ENCODE peak calls at places on chromosomes 13 and 19, in four cellular contexts. One of them, this sample, is unnamed.

GRCh38 chr13:66402071-66402470 is 828.1 kb downstream of the PCDH9 start:
- DNase-seq in sigmoid colon: no peak
- DNase-seq in PC-3: peak
- DNase-seq in mesendoderm: no peak
- DNase-seq in this sample: no peak

GRCh38 chr13:101982903-101983302 is 418.9 kb downstream of the FGF14 start:
- DNase-seq in sigmoid colon: no peak
- DNase-seq in PC-3: no peak
- DNase-seq in mesendoderm: no peak
- DNase-seq in this sample: no peak

GRCh38 chr19:23762884-23763711 is 4.4 kb upstream of the ZNF681 start:
- DNase-seq in sigmoid colon: peak
- DNase-seq in PC-3: peak
- DNase-seq in mesendoderm: peak
- DNase-seq in this sample: peak

GRCh38 chr13:114063545-114064515 is 68.6 kb downstream of the RASA3 start:
- DNase-seq in sigmoid colon: peak
- DNase-seq in PC-3: peak
- DNase-seq in mesendoderm: no peak
- DNase-seq in this sample: no peak

GRCh38 chr13:29452773-29453574 is 142.5 kb downstream of the SLC7A1 start:
- DNase-seq in sigmoid colon: no peak
- DNase-seq in PC-3: no peak
- DNase-seq in mesendoderm: no peak
- DNase-seq in this sample: no peak

GRCh38 chr19:491146-491741 is 5.0 kb upstream of the MADCAM1 start:
- DNase-seq in sigmoid colon: no peak
- DNase-seq in PC-3: peak
- DNase-seq in mesendoderm: peak
- DNase-seq in this sample: no peak

GRCh38 chr19:42113641-42114348 is 18.5 kb downstream of the POU2F2 start:
- DNase-seq in sigmoid colon: no peak
- DNase-seq in PC-3: peak
- DNase-seq in mesendoderm: peak
- DNase-seq in this sample: no peak

GRCh38 chr13:102028198-102028597 is 373.6 kb downstream of the FGF14 start:
- DNase-seq in sigmoid colon: no peak
- DNase-seq in PC-3: no peak
- DNase-seq in mesendoderm: no peak
- DNase-seq in this sample: no peak

GRCh38 chr13:72132065-72132464 is 265.1 kb upstream of the DACH1 start:
- DNase-seq in sigmoid colon: no peak
- DNase-seq in PC-3: no peak
- DNase-seq in mesendoderm: peak
- DNase-seq in this sample: no peak

GRCh38 chr19:18476507-18477041 is 38.6 kb upstream of the ISYNA1 start:
- DNase-seq in sigmoid colon: no peak
- DNase-seq in PC-3: no peak
- DNase-seq in mesendoderm: no peak
- DNase-seq in this sample: no peak

GRCh38 chr19:51688665-51689571 is 4.2 kb upstream of the SPACA6 start:
- DNase-seq in sigmoid colon: peak
- DNase-seq in PC-3: peak
- DNase-seq in mesendoderm: peak
- DNase-seq in this sample: peak

GRCh38 chr13:29702912-29703351 is 107.4 kb upstream of the SLC7A1 start:
- DNase-seq in sigmoid colon: peak
- DNase-seq in PC-3: no peak
- DNase-seq in mesendoderm: peak
- DNase-seq in this sample: no peak

GRCh38 chr19:30780032-30780431 is 407.8 kb downstream of the ZNF536 start:
- DNase-seq in sigmoid colon: no peak
- DNase-seq in PC-3: no peak
- DNase-seq in mesendoderm: no peak
- DNase-seq in this sample: peak

GRCh38 chr19:4098493-4098892 is 25.4 kb downstream of the MAP2K2 start:
- DNase-seq in sigmoid colon: no peak
- DNase-seq in PC-3: no peak
- DNase-seq in mesendoderm: no peak
- DNase-seq in this sample: no peak

GRCh38 chr13:27636624-27637288 is 15.1 kb downstream of the POLR1D start:
- DNase-seq in sigmoid colon: no peak
- DNase-seq in PC-3: no peak
- DNase-seq in mesendoderm: no peak
- DNase-seq in this sample: no peak

GRCh38 chr13:44048326-44048725 is 168.6 kb downstream of the LACC1 start:
- DNase-seq in sigmoid colon: no peak
- DNase-seq in PC-3: peak
- DNase-seq in mesendoderm: no peak
- DNase-seq in this sample: no peak

GRCh38 chr19:19744641-19745040 is 11.7 kb upstream of the ZNF14 start:
- DNase-seq in sigmoid colon: no peak
- DNase-seq in PC-3: no peak
- DNase-seq in mesendoderm: no peak
- DNase-seq in this sample: no peak

GRCh38 chr13:76711515-76712182 is 174.6 kb downstream of the KCTD12 start:
- DNase-seq in sigmoid colon: peak
- DNase-seq in PC-3: peak
- DNase-seq in mesendoderm: no peak
- DNase-seq in this sample: peak

GRCh38 chr19:3768015-3768747 is 3.8 kb downstream of the RAX2 start:
- DNase-seq in sigmoid colon: no peak
- DNase-seq in PC-3: no peak
- DNase-seq in mesendoderm: no peak
- DNase-seq in this sample: no peak

GRCh38 chr19:14114854-14115253 is 2.7 kb downstream of the PRKACA start:
- DNase-seq in sigmoid colon: peak
- DNase-seq in PC-3: peak
- DNase-seq in mesendoderm: peak
- DNase-seq in this sample: no peak
- H3K27ac ChIP-seq in sigmoid colon: peak
- H3K27ac ChIP-seq in PC-3: no peak
- H3K27ac ChIP-seq in mesendoderm: no peak
- H3K27ac ChIP-seq in this sample: peak

GRCh38 chr19:36225219-36225892 is 10.4 kb downstream of the ZNF146 start:
- DNase-seq in sigmoid colon: no peak
- DNase-seq in PC-3: peak
- DNase-seq in mesendoderm: no peak
- DNase-seq in this sample: no peak
- H3K27ac ChIP-seq in sigmoid colon: peak
- H3K27ac ChIP-seq in PC-3: peak
- H3K27ac ChIP-seq in mesendoderm: no peak
- H3K27ac ChIP-seq in this sample: no peak

GRCh38 chr19:33293255-33294057 is 8.9 kb downstream of the CEBPA start:
- DNase-seq in sigmoid colon: no peak
- DNase-seq in PC-3: peak
- DNase-seq in mesendoderm: no peak
- DNase-seq in this sample: no peak

GRCh38 chr19:33292595-33293254 is 9.6 kb downstream of the CEBPA start:
- DNase-seq in sigmoid colon: no peak
- DNase-seq in PC-3: peak
- DNase-seq in mesendoderm: no peak
- DNase-seq in this sample: no peak

GRCh38 chr19:33296473-33297060 is 5.8 kb downstream of the CEBPA start:
- DNase-seq in sigmoid colon: peak
- DNase-seq in PC-3: no peak
- DNase-seq in mesendoderm: no peak
- DNase-seq in this sample: peak

GRCh38 chr19:33295621-33296472 is 6.5 kb downstream of the CEBPA start:
- DNase-seq in sigmoid colon: peak
- DNase-seq in PC-3: no peak
- DNase-seq in mesendoderm: no peak
- DNase-seq in this sample: no peak

GRCh38 chr19:33294058-33294798 is 8.1 kb downstream of the CEBPA start:
- DNase-seq in sigmoid colon: no peak
- DNase-seq in PC-3: no peak
- DNase-seq in mesendoderm: peak
- DNase-seq in this sample: no peak
- H3K27ac ChIP-seq in sigmoid colon: no peak
- H3K27ac ChIP-seq in PC-3: no peak
- H3K27ac ChIP-seq in mesendoderm: no peak
- H3K27ac ChIP-seq in this sample: peak

DNA sequence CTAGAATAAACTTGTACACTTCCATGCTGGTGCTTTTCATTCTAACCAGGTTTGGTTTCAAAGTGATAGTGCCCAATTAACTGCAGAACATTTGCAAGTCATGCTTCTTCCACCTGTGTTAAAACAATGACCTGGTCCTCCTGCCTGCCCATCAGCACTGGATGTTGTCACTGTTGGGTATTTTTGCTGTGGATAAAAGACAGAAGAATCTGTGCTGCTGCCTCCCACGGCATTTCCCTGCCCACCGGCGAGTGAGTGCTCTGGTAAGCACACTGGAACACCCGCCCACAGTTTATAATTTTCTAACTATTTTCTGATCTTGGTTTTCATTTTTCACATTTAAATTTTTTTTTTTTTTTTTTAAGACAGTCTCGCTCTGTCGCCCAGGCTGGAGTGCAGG is 2.3 kb upstream of the AKAP8 start:
- DNase-seq in sigmoid colon: no peak
- DNase-seq in PC-3: no peak
- DNase-seq in mesendoderm: no peak
- DNase-seq in this sample: no peak
- H3K27ac ChIP-seq in sigmoid colon: no peak
- H3K27ac ChIP-seq in PC-3: no peak
- H3K27ac ChIP-seq in mesendoderm: no peak
- H3K27ac ChIP-seq in this sample: no peak

This sample was measured in breast epithelium.